ENCODE peak calls at places on chromosomes 11 and 22, in ten cellular contexts. L is GF-D8; W is hypothalamus; U is LoVo; C is HEK293T; X is M059J; I is GM06990; Y is fibroblast of mammary gland; M is activated T-helper 1 cell treated with anti-CD3 and anti-CD28 coated beads, Interleukin-12 subunit alpha, Interleukin-12 subunit beta, Interleukin-2, Interleukin-4 antibody, amounts not matched to agents 30 ng/mL and 10 ng/mL and 1 ng/mL, durations not matched to agents 14 hours and 24 hours and 36 hours; S is NCI-H2081. Z is an unnamed sample.

GRCh38 chr11:73366265-73366610 is 10.0 kb upstream of the RELT start:
- DNase-seq in L (no peak), W (no peak), U (no peak), C (no peak), X (no peak), I (no peak), Y (no peak), M (no peak), S (no peak), Z (no peak)

GRCh38 chr11:25838918-25839611 is 492.9 kb upstream of the ANO3 start:
- DNase-seq in L (no peak), W (no peak), U (no peak), C (peak), X (no peak), I (no peak), Y (no peak), M (no peak), S (no peak), Z (no peak)

GRCh38 chr11:71086687-71087258 is 165.6 kb downstream of the SHANK2 start:
- DNase-seq in L (no peak), W (peak), U (peak), C (peak), X (peak), I (no peak), Y (peak), M (no peak), S (peak), Z (no peak)

GRCh38 chr22:48886604-48887393 is 940.9 kb downstream of the BRD1 start:
- DNase-seq in L (no peak), W (no peak), U (no peak), C (no peak), X (no peak), I (no peak), Y (no peak), M (no peak), S (peak), Z (peak)

GRCh38 chr11:46705070-46705688 is 4.3 kb downstream of the ZNF408 start:
- DNase-seq in L (no peak), W (no peak), U (no peak), C (no peak), X (no peak), I (no peak), Y (no peak), M (no peak), S (no peak), Z (peak)

GRCh38 chr22:19610518-19611253 is 86.5 kb upstream of the CLDN5 start:
- DNase-seq in L (no peak), W (no peak), U (no peak), C (no peak), X (no peak), I (no peak), Y (no peak), M (no peak), S (no peak), Z (no peak)

GRCh38 chr22:27541831-27542230 is 259.7 kb downstream of the MN1 start:
- DNase-seq in L (no peak), W (no peak), U (no peak), C (no peak), X (no peak), I (no peak), Y (no peak), M (no peak), S (peak), Z (no peak)

GRCh38 chr11:55357560-55358184 is 10.1 kb upstream of the OR4A15 start:
- DNase-seq in L (no peak), W (no peak), U (peak), C (no peak), X (no peak), I (no peak), Y (no peak), M (no peak), S (no peak), Z (no peak)

GRCh38 chr22:43823353-43823908 is 11.3 kb upstream of the EFCAB6 start:
- DNase-seq in L (no peak), W (no peak), U (peak), C (no peak), X (peak), I (no peak), Y (no peak), M (no peak), S (no peak), Z (peak)

GRCh38 chr22:19568337-19569311 is 44.4 kb upstream of the CLDN5 start:
- DNase-seq in L (no peak), W (no peak), U (peak), C (no peak), X (peak), I (no peak), Y (peak), M (no peak), S (peak), Z (no peak)

GRCh38 chr11:119318240-119319135 is 1.6 kb upstream of the MCAM start:
- DNase-seq in L (peak), W (no peak), U (no peak), C (no peak), X (peak), I (peak), Y (peak), M (no peak), S (no peak), Z (peak)

GRCh38 chr22:26549902-26550497 is 37.7 kb upstream of the TFIP11 start:
- DNase-seq in L (no peak), W (no peak), U (no peak), C (no peak), X (no peak), I (no peak), Y (no peak), M (no peak), S (no peak), Z (no peak)

GRCh38 chr11:74546752-74547151 is 45.6 kb upstream of the POLD3 start:
- DNase-seq in L (no peak), W (no peak), U (peak), C (no peak), X (no peak), I (no peak), Y (no peak), M (no peak), S (no peak), Z (peak)

GRCh38 chr11:45768486-45768885 is 36.5 kb upstream of the SLC35C1 start:
- DNase-seq in L (no peak), W (no peak), U (no peak), C (no peak), X (no peak), I (no peak), Y (no peak), M (no peak), S (no peak), Z (no peak)

GRCh38 chr11:103609117-103610066 is 427.0 kb upstream of the DDI1 start:
- DNase-seq in L (no peak), W (no peak), U (peak), C (peak), X (peak), I (no peak), Y (peak), M (no peak), S (no peak), Z (no peak)

GRCh38 chr11:118241191-118242098 is 10.7 kb downstream of the MPZL3 start:
- DNase-seq in L (peak), W (no peak), U (peak), C (no peak), X (peak), I (peak), Y (no peak), M (peak), S (no peak), Z (no peak)

GRCh38 chr22:38312261-38312800 is 4.9 kb downstream of the CSNK1E start:
- DNase-seq in L (no peak), W (no peak), U (no peak), C (no peak), X (no peak), I (no peak), Y (peak), M (no peak), S (no peak), Z (no peak)

GRCh38 chr11:69200331-69201047 is 44.8 kb downstream of the SMIM38 start:
- DNase-seq in L (no peak), W (no peak), U (no peak), C (no peak), X (no peak), I (no peak), Y (no peak), M (no peak), S (no peak), Z (no peak)

GRCh38 chr11:44618561-44619425 is 53.3 kb downstream of the CD82 start:
- DNase-seq in L (no peak), W (no peak), U (no peak), C (no peak), X (no peak), I (no peak), Y (no peak), M (no peak), S (no peak), Z (peak)

GRCh38 chr11:132685174-132685611 is 847.1 kb downstream of the OPCML start:
- DNase-seq in L (peak), W (no peak), U (no peak), C (no peak), X (peak), I (no peak), Y (no peak), M (no peak), S (no peak), Z (no peak)

GRCh38 chr11:133206313-133207005 is 325.8 kb downstream of the OPCML start:
- DNase-seq in L (no peak), W (no peak), U (no peak), C (no peak), X (no peak), I (no peak), Y (no peak), M (no peak), S (no peak), Z (no peak)

GRCh38 chr11:111957663-111958415 is 20.7 kb downstream of the DIXDC1 start:
- DNase-seq in L (no peak), W (no peak), U (no peak), C (no peak), X (no peak), I (no peak), Y (no peak), M (no peak), S (no peak), Z (no peak)

GRCh38 chr11:45243931-45244330 is 42.2 kb downstream of the SYT13 start:
- DNase-seq in L (no peak), W (no peak), U (no peak), C (no peak), X (no peak), I (no peak), Y (no peak), M (no peak), S (no peak), Z (peak)

GRCh38 chr11:76686261-76687079 is 15.9 kb upstream of the LRRC32 start:
- DNase-seq in L (no peak), W (no peak), U (no peak), C (no peak), X (no peak), I (peak), Y (no peak), M (no peak), S (no peak), Z (no peak)

GRCh38 chr11:69292221-69292648 is 1.7 kb upstream of the MYEOV start:
- DNase-seq in L (no peak), W (no peak), U (no peak), C (peak), X (no peak), I (no peak), Y (peak), M (peak), S (no peak), Z (no peak)

GRCh38 chr22:49307071-49307830 is 520.4 kb downstream of the BRD1 start:
- DNase-seq in L (no peak), W (no peak), U (no peak), C (no peak), X (no peak), I (no peak), Y (no peak), M (no peak), S (no peak), Z (no peak)

GRCh38 chr22:26050079-26050478 is 119.2 kb upstream of the SEZ6L start:
- DNase-seq in L (no peak), W (no peak), U (no peak), C (no peak), X (no peak), I (no peak), Y (no peak), M (no peak), S (no peak), Z (no peak)

GRCh38 chr22:33757443-33758124 is 162.7 kb downstream of the LARGE1 start:
- DNase-seq in L (no peak), W (no peak), U (no peak), C (peak), X (no peak), I (no peak), Y (no peak), M (no peak), S (no peak), Z (no peak)

GRCh38 chr11:19027829-19028595 is 32.5 kb downstream of the MRGPRX2 start:
- DNase-seq in L (no peak), W (no peak), U (peak), C (no peak), X (peak), I (no peak), Y (peak), M (no peak), S (no peak), Z (no peak)

GRCh38 chr11:111733009-111733408 is 33.2 kb downstream of the PPP2R1B start:
- DNase-seq in L (no peak), W (no peak), U (no peak), C (no peak), X (peak), I (no peak), Y (peak), M (no peak), S (no peak), Z (peak)